ENCODE peak calls at places on chromosomes 2 and 18, in four cellular contexts. F is ELR, J is NCI-H446, B is Right ventricle myocardium superior. Q is an unnamed sample.

GRCh38 chr2:162215162-162215561 is 28.1 kb downstream of the FAP start:
- DNase-seq in F (no peak), J (no peak), B (no peak), Q (no peak)

GRCh38 chr2:3594493-3595281 is at the start of gene COLEC11:
- DNase-seq in F (no peak), J (no peak), B (peak; percentile 76), Q (no peak)

GRCh38 chr2:122156101-122156500 is 400.6 kb downstream of the TSN start:
- DNase-seq in F (no peak), J (no peak), B (no peak), Q (no peak)

GRCh38 chr2:167293172-167293781 is 405.0 kb downstream of the XIRP2 start:
- DNase-seq in F (peak; percentile 33), J (no peak), B (peak; percentile 54), Q (no peak)

GRCh38 chr2:37809931-37810570 is 115.0 kb upstream of the RMDN2 start:
- DNase-seq in F (no peak), J (no peak), B (no peak), Q (no peak)

GRCh38 chr2:190319557-190320498 is at the start of gene HIBCH:
- DNase-seq in F (peak; percentile 99), J (peak; percentile 98), B (peak; percentile 99), Q (peak; percentile 95)

GRCh38 chr2:95323347-95324155 is 26.4 kb downstream of the KCNIP3 start:
- DNase-seq in F (peak; percentile 54), J (no peak), B (no peak), Q (peak; percentile 60)

GRCh38 chr2:14288016-14288415 is 344.5 kb upstream of the LRATD1 start:
- DNase-seq in F (no peak), J (no peak), B (no peak), Q (peak; percentile 76)

GRCh38 chr2:239216614-239217273 is 184.1 kb downstream of the HDAC4 start:
- DNase-seq in F (peak; percentile 26), J (no peak), B (peak; percentile 33), Q (no peak)

GRCh38 chr2:217928324-217929293 is 74.2 kb downstream of the TNS1 start:
- DNase-seq in F (no peak), J (no peak), B (peak; percentile 70), Q (no peak)

GRCh38 chr2:25305809-25306208 is 35.9 kb downstream of the DNMT3A start:
- DNase-seq in F (no peak), J (peak; percentile 95), B (peak; percentile 71), Q (no peak)

GRCh38 chr18:36296591-36297418 is 708 bp upstream of the FHOD3 start:
- DNase-seq in F (peak; percentile 86), J (peak; percentile 72), B (peak; percentile 71), Q (peak; percentile 62)

GRCh38 chr2:179024445-179024844 is 25.5 kb downstream of the CCDC141 start:
- DNase-seq in F (no peak), J (no peak), B (no peak), Q (no peak)

GRCh38 chr2:239222346-239223028 is 178.3 kb downstream of the HDAC4 start:
- DNase-seq in F (no peak), J (peak; percentile 42), B (peak; percentile 34), Q (no peak)

GRCh38 chr2:151842830-151843668 is 14.8 kb upstream of the ARL5A start:
- DNase-seq in F (no peak), J (no peak), B (no peak), Q (no peak)

GRCh38 chr2:239204143-239204875 is 196.5 kb downstream of the HDAC4 start:
- DNase-seq in F (no peak), J (no peak), B (no peak), Q (no peak)

GRCh38 chr2:102143450-102143985 is 972 bp downstream of the IL1R1 start:
- DNase-seq in F (no peak), J (no peak), B (peak; percentile 57), Q (no peak)

GRCh38 chr2:61380120-61380881 is 90.6 kb downstream of the USP34 start:
- DNase-seq in F (no peak), J (no peak), B (no peak), Q (no peak)

GRCh38 chr2:130341562-130342019 is 1.1 kb upstream of the IMP4 start:
- DNase-seq in F (no peak), J (no peak), B (no peak), Q (peak; percentile 25)

GRCh38 chr2:176098366-176099158 is 1.0 kb upstream of the HOXD12 start:
- DNase-seq in F (no peak), J (no peak), B (no peak), Q (no peak)

GRCh38 chr2:9830685-9831410 is 12.4 kb upstream of the TAF1B start:
- DNase-seq in F (no peak), J (no peak), B (no peak), Q (peak; percentile 31)

GRCh38 chr18:9688036-9688741 is 19.9 kb upstream of the RAB31 start:
- DNase-seq in F (peak; percentile 74), J (no peak), B (no peak), Q (no peak)

GRCh38 chr2:9736008-9736407 is 105.2 kb upstream of the YWHAQ start:
- DNase-seq in F (no peak), J (no peak), B (no peak), Q (peak; percentile 48)

GRCh38 chr2:219947575-219947974 is 320.1 kb downstream of the SLC4A3 start:
- DNase-seq in F (peak; percentile 23), J (no peak), B (no peak), Q (no peak)

GRCh38 chr2:10957396-10957795 is 45.7 kb downstream of the KCNF1 start:
- DNase-seq in F (peak; percentile 31), J (no peak), B (no peak), Q (no peak)

GRCh38 chr2:187527262-187527661 is 27.0 kb downstream of the TFPI start:
- DNase-seq in F (no peak), J (no peak), B (no peak), Q (no peak)

GRCh38 chr2:127423476-127423840 is 5.2 kb downstream of the PROC start:
- DNase-seq in F (no peak), J (no peak), B (no peak), Q (peak; percentile 60)

GRCh38 chr18:72830109-72830508 is 37.7 kb downstream of the NETO1 start:
- DNase-seq in F (no peak), J (peak; percentile 92), B (no peak), Q (peak; percentile 23)

GRCh38 chr2:201254331-201254730 is 6.0 kb upstream of the CASP8 start:
- DNase-seq in F (no peak), J (no peak), B (no peak), Q (no peak)

GRCh38 chr2:54673501-54673998 is 49.9 kb upstream of the EML6 start:
- DNase-seq in F (no peak), J (no peak), B (peak; percentile 92), Q (no peak)

GRCh38 chr2:3108105-3108504 is 269.5 kb downstream of the EIPR1 start:
- DNase-seq in F (no peak), J (no peak), B (no peak), Q (no peak)

GRCh38 chr2:109562421-109562820 is 51.3 kb downstream of the SEPTIN10 start:
- DNase-seq in F (peak; percentile 64), J (no peak), B (no peak), Q (no peak)

GRCh38 chr2:50613161-50613560 is 418.8 kb downstream of the NRXN1 start:
- DNase-seq in F (no peak), J (no peak), B (no peak), Q (no peak)

GRCh38 chr2:239703834-239704233 is 303.0 kb upstream of the HDAC4 start:
- DNase-seq in F (no peak), J (no peak), B (no peak), Q (no peak)

GRCh38 chr18:58061349-58061748 is 17.3 kb downstream of the NEDD4L start:
- DNase-seq in F (no peak), J (no peak), B (no peak), Q (no peak)

GRCh38 chr2:99184811-99185210 is 3.8 kb downstream of the MRPL30 start:
- DNase-seq in F (no peak), J (no peak), B (no peak), Q (no peak)

GRCh38 chr2:136080114-136080513 is 37.8 kb downstream of the CXCR4 start:
- DNase-seq in F (no peak), J (no peak), B (no peak), Q (no peak)